ENCODE peak calls at places on chromosomes 13 and 19, in seven cellular contexts. W, Q, K, D, P, Z and G are unnamed samples.
A peak's percentile ranks its signal among the peaks of the same experiment; 100 is the strongest.

GRCh38 chr19:4589579-4590410 is 30.3 kb upstream of the SEMA6B start:
- DNase-seq in W (no peak), Q (no peak), K (no peak), D (no peak), P (no peak), Z (peak; percentile 23), G (peak; percentile 34)

GRCh38 chr13:108915095-108915633 is 285.8 kb downstream of the MYO16 start:
- DNase-seq in W (no peak), Q (no peak), K (peak; percentile 48), D (no peak), P (no peak), Z (no peak), G (peak; percentile 7)

GRCh38 chr13:96781141-96781540 is 213.1 kb downstream of the OXGR1 start:
- DNase-seq in W (no peak), Q (no peak), K (no peak), D (no peak), P (no peak), Z (no peak), G (no peak)

GRCh38 chr13:72782717-72783116 is 784 bp downstream of the PIBF1 start:
- DNase-seq in W (no peak), Q (no peak), K (no peak), D (no peak), P (no peak), Z (no peak), G (no peak)

GRCh38 chr13:59363950-59364349 is 799.8 kb downstream of the DIAPH3 start:
- DNase-seq in W (no peak), Q (no peak), K (no peak), D (no peak), P (no peak), Z (no peak), G (no peak)

GRCh38 chr13:113917523-113918371 is 53.9 kb upstream of the GAS6 start:
- DNase-seq in W (no peak), Q (no peak), K (no peak), D (no peak), P (no peak), Z (no peak), G (no peak)

GRCh38 chr19:36169084-36169760 is 17.0 kb upstream of the COX7A1 start:
- DNase-seq in W (no peak), Q (peak; percentile 2), K (peak; percentile 25), D (no peak), P (no peak), Z (no peak), G (no peak)

GRCh38 chr13:68368922-68369321 is 1138.8 kb upstream of the PCDH9 start:
- DNase-seq in W (no peak), Q (no peak), K (no peak), D (no peak), P (no peak), Z (no peak), G (no peak)

GRCh38 chr19:30167206-30167903 is 204.8 kb upstream of the ZNF536 start:
- DNase-seq in W (no peak), Q (no peak), K (no peak), D (no peak), P (no peak), Z (no peak), G (no peak)

GRCh38 chr13:110503037-110503901 is 58.3 kb downstream of the RAB20 start:
- DNase-seq in W (no peak), Q (no peak), K (no peak), D (no peak), P (no peak), Z (no peak), G (no peak)

GRCh38 chr19:57068921-57069697 is 50.7 kb upstream of the USP29 start:
- DNase-seq in W (no peak), Q (no peak), K (no peak), D (no peak), P (no peak), Z (no peak), G (no peak)

GRCh38 chr19:49849433-49850220 is 1.3 kb upstream of the PTOV1 start:
- DNase-seq in W (no peak), Q (no peak), K (no peak), D (no peak), P (no peak), Z (no peak), G (no peak)

GRCh38 chr19:29966594-29967249 is 24.7 kb downstream of the URI1 start:
- DNase-seq in W (no peak), Q (no peak), K (peak; percentile 7), D (no peak), P (no peak), Z (no peak), G (peak; percentile 50)

GRCh38 chr13:77878186-77878585 is 40.4 kb downstream of the EDNRB start:
- DNase-seq in W (no peak), Q (no peak), K (no peak), D (no peak), P (no peak), Z (no peak), G (no peak)

GRCh38 chr13:23547000-23547590 is 23.1 kb upstream of the TNFRSF19 start:
- DNase-seq in W (no peak), Q (no peak), K (no peak), D (no peak), P (no peak), Z (no peak), G (no peak)